ENCODE peak calls at places on chromosomes 13 and 19, in six cellular contexts. One of them, this sample, is unnamed.

GRCh38 chr19:4910594-4911273 is 1.4 kb downstream of the UHRF1 start:
- DNase-seq in psoas muscle: no peak
- DNase-seq in adrenal gland: no peak
- DNase-seq in CD4-positive, alpha-beta memory T cell: no peak
- DNase-seq in effector memory CD4-positive, alpha-beta T cell: no peak
- DNase-seq in heart left ventricle: no peak
- DNase-seq in this sample: no peak

GRCh38 chr13:93882086-93882651 is 597.3 kb downstream of the DCT start:
- DNase-seq in psoas muscle: no peak
- DNase-seq in adrenal gland: no peak
- DNase-seq in CD4-positive, alpha-beta memory T cell: no peak
- DNase-seq in effector memory CD4-positive, alpha-beta T cell: no peak
- DNase-seq in heart left ventricle: no peak
- DNase-seq in this sample: no peak

GRCh38 chr19:45577111-45577905 is 7.3 kb downstream of the OPA3 start:
- DNase-seq in psoas muscle: peak; percentile 80
- DNase-seq in adrenal gland: peak; percentile 86
- DNase-seq in CD4-positive, alpha-beta memory T cell: no peak
- DNase-seq in effector memory CD4-positive, alpha-beta T cell: no peak
- DNase-seq in heart left ventricle: no peak
- DNase-seq in this sample: no peak

GRCh38 chr13:105343134-105343806 is 1192.2 kb downstream of the EFNB2 start:
- DNase-seq in psoas muscle: no peak
- DNase-seq in adrenal gland: no peak
- DNase-seq in CD4-positive, alpha-beta memory T cell: no peak
- DNase-seq in effector memory CD4-positive, alpha-beta T cell: no peak
- DNase-seq in heart left ventricle: no peak
- DNase-seq in this sample: no peak

GRCh38 chr19:18697680-18698079 is 14.2 kb downstream of the CRTC1 start:
- DNase-seq in psoas muscle: no peak
- DNase-seq in adrenal gland: no peak
- DNase-seq in CD4-positive, alpha-beta memory T cell: no peak
- DNase-seq in effector memory CD4-positive, alpha-beta T cell: no peak
- DNase-seq in heart left ventricle: no peak
- DNase-seq in this sample: no peak

GRCh38 chr13:34611678-34612077 is 330.4 kb upstream of the NBEA start:
- DNase-seq in psoas muscle: no peak
- DNase-seq in adrenal gland: no peak
- DNase-seq in CD4-positive, alpha-beta memory T cell: no peak
- DNase-seq in effector memory CD4-positive, alpha-beta T cell: no peak
- DNase-seq in heart left ventricle: no peak
- DNase-seq in this sample: no peak

GRCh38 chr13:99962242-99962641 is 9.3 kb downstream of the ZIC5 start:
- DNase-seq in psoas muscle: no peak
- DNase-seq in adrenal gland: no peak
- DNase-seq in CD4-positive, alpha-beta memory T cell: no peak
- DNase-seq in effector memory CD4-positive, alpha-beta T cell: no peak
- DNase-seq in heart left ventricle: no peak
- DNase-seq in this sample: no peak

GRCh38 chr13:85260896-85261295 is 538.3 kb downstream of the SLITRK6 start:
- DNase-seq in psoas muscle: no peak
- DNase-seq in adrenal gland: no peak
- DNase-seq in CD4-positive, alpha-beta memory T cell: no peak
- DNase-seq in effector memory CD4-positive, alpha-beta T cell: no peak
- DNase-seq in heart left ventricle: no peak
- DNase-seq in this sample: no peak

GRCh38 chr19:2042485-2043268 is 8.4 kb downstream of the MKNK2 start:
- DNase-seq in psoas muscle: peak; percentile 85
- DNase-seq in adrenal gland: no peak
- DNase-seq in CD4-positive, alpha-beta memory T cell: no peak
- DNase-seq in effector memory CD4-positive, alpha-beta T cell: no peak
- DNase-seq in heart left ventricle: no peak
- DNase-seq in this sample: no peak

GRCh38 chr19:21604351-21604926 is 99.0 kb downstream of the ZNF429 start:
- DNase-seq in psoas muscle: no peak
- DNase-seq in adrenal gland: no peak
- DNase-seq in CD4-positive, alpha-beta memory T cell: no peak
- DNase-seq in effector memory CD4-positive, alpha-beta T cell: no peak
- DNase-seq in heart left ventricle: no peak
- DNase-seq in this sample: no peak

GRCh38 chr13:40341086-40341471 is 325.4 kb downstream of the FOXO1 start:
- DNase-seq in psoas muscle: no peak
- DNase-seq in adrenal gland: no peak
- DNase-seq in CD4-positive, alpha-beta memory T cell: no peak
- DNase-seq in effector memory CD4-positive, alpha-beta T cell: no peak
- DNase-seq in heart left ventricle: no peak
- DNase-seq in this sample: no peak

GRCh38 chr19:29013325-29013724 is 199.6 kb downstream of the UQCRFS1 start:
- DNase-seq in psoas muscle: no peak
- DNase-seq in adrenal gland: no peak
- DNase-seq in CD4-positive, alpha-beta memory T cell: no peak
- DNase-seq in effector memory CD4-positive, alpha-beta T cell: no peak
- DNase-seq in heart left ventricle: no peak
- DNase-seq in this sample: no peak

GRCh38 chr13:113559061-113559460 is 25.5 kb upstream of the TFDP1 start:
- DNase-seq in psoas muscle: no peak
- DNase-seq in adrenal gland: no peak
- DNase-seq in CD4-positive, alpha-beta memory T cell: no peak
- DNase-seq in effector memory CD4-positive, alpha-beta T cell: no peak
- DNase-seq in heart left ventricle: no peak
- DNase-seq in this sample: no peak

GRCh38 chr19:37966211-37967072 is 59.4 kb downstream of the SIPA1L3 start:
- DNase-seq in psoas muscle: no peak
- DNase-seq in adrenal gland: no peak
- DNase-seq in CD4-positive, alpha-beta memory T cell: no peak
- DNase-seq in effector memory CD4-positive, alpha-beta T cell: no peak
- DNase-seq in heart left ventricle: no peak
- DNase-seq in this sample: no peak

GRCh38 chr13:50676602-50677001 is 166.9 kb downstream of the DLEU7 start:
- DNase-seq in psoas muscle: no peak
- DNase-seq in adrenal gland: peak; percentile 52
- DNase-seq in CD4-positive, alpha-beta memory T cell: no peak
- DNase-seq in effector memory CD4-positive, alpha-beta T cell: no peak
- DNase-seq in heart left ventricle: no peak
- DNase-seq in this sample: no peak

GRCh38 chr13:50678464-50679162 is 164.9 kb downstream of the DLEU7 start:
- DNase-seq in psoas muscle: no peak
- DNase-seq in adrenal gland: no peak
- DNase-seq in CD4-positive, alpha-beta memory T cell: no peak
- DNase-seq in effector memory CD4-positive, alpha-beta T cell: no peak
- DNase-seq in heart left ventricle: no peak
- DNase-seq in this sample: no peak

GRCh38 chr13:50679321-50679720 is 164.2 kb downstream of the DLEU7 start:
- DNase-seq in psoas muscle: no peak
- DNase-seq in adrenal gland: no peak
- DNase-seq in CD4-positive, alpha-beta memory T cell: no peak
- DNase-seq in effector memory CD4-positive, alpha-beta T cell: no peak
- DNase-seq in heart left ventricle: no peak
- DNase-seq in this sample: no peak

GRCh38 chr13:50682002-50682401 is 161.5 kb downstream of the DLEU7 start:
- DNase-seq in psoas muscle: no peak
- DNase-seq in adrenal gland: no peak
- DNase-seq in CD4-positive, alpha-beta memory T cell: no peak
- DNase-seq in effector memory CD4-positive, alpha-beta T cell: no peak
- DNase-seq in heart left ventricle: no peak
- DNase-seq in this sample: no peak

DNA sequence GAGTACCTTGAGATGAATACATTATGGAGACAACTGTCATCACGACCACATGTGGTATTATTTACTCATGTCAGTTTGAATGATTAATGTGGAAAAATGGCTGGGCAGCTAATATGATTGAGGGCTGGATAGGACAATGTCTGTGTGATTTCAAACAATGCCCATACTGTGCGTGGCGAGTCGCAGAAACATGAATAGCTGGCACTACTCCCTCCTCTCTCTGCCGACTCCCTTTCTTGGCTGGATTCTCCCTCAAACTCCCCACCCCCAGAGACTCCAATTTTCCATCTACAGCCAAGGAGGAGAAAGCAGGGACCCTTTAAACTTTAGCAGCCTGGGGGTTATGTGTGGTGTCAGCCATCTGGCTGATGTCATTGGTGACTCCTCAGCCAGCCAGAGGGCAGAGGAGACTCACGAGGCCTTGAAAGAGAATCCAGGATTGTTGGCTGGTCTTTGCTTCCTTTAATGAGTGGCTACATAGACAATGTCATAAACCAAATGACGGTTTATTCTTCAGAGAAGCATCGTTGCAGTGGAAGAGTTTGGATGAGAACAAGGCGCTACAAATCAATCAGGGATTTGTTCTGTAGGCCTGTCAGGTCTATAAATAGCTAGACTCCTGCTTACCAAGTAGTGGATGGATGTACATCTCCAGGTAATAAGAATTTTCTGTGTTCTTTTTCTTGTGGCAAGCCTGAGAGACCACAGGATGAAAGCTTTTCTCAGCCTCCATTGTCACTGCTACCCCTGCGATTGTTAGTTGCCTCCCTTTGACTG is 165.6 kb downstream of the DLEU7 start:
- DNase-seq in psoas muscle: no peak
- DNase-seq in adrenal gland: no peak
- DNase-seq in CD4-positive, alpha-beta memory T cell: no peak
- DNase-seq in effector memory CD4-positive, alpha-beta T cell: no peak
- DNase-seq in heart left ventricle: no peak
- DNase-seq in this sample: peak; percentile 53
- H3K27ac ChIP-seq in psoas muscle: no peak overlapping the region
- H3K27ac ChIP-seq in adrenal gland: no peak overlapping the region
- H3K27ac ChIP-seq in CD4-positive, alpha-beta memory T cell: no peak overlapping the region
- H3K27ac ChIP-seq in effector memory CD4-positive, alpha-beta T cell: no peak overlapping the region
- H3K27ac ChIP-seq in heart left ventricle: no peak overlapping the region
- H3K27ac ChIP-seq in this sample: peak overlapping the region; percentile 85

GRCh38 chr13:71871844-71872243 is 4.8 kb upstream of the DACH1 start:
- DNase-seq in psoas muscle: no peak
- DNase-seq in adrenal gland: no peak
- DNase-seq in CD4-positive, alpha-beta memory T cell: no peak
- DNase-seq in effector memory CD4-positive, alpha-beta T cell: no peak
- DNase-seq in heart left ventricle: no peak
- DNase-seq in this sample: no peak

GRCh38 chr13:71867101-71867814 is at the start of gene DACH1:
- DNase-seq in psoas muscle: peak; percentile 69
- DNase-seq in adrenal gland: peak; percentile 84
- DNase-seq in CD4-positive, alpha-beta memory T cell: no peak
- DNase-seq in effector memory CD4-positive, alpha-beta T cell: no peak
- DNase-seq in heart left ventricle: peak; percentile 70
- DNase-seq in this sample: peak; percentile 41

GRCh38 chr13:71870036-71870435 is 3.0 kb upstream of the DACH1 start:
- DNase-seq in psoas muscle: no peak
- DNase-seq in adrenal gland: no peak
- DNase-seq in CD4-positive, alpha-beta memory T cell: no peak
- DNase-seq in effector memory CD4-positive, alpha-beta T cell: no peak
- DNase-seq in heart left ventricle: no peak
- DNase-seq in this sample: no peak

GRCh38 chr13:71871180-71871754 is 4.3 kb upstream of the DACH1 start:
- DNase-seq in psoas muscle: no peak
- DNase-seq in adrenal gland: no peak
- DNase-seq in CD4-positive, alpha-beta memory T cell: no peak
- DNase-seq in effector memory CD4-positive, alpha-beta T cell: no peak
- DNase-seq in heart left ventricle: no peak
- DNase-seq in this sample: no peak

DNA sequence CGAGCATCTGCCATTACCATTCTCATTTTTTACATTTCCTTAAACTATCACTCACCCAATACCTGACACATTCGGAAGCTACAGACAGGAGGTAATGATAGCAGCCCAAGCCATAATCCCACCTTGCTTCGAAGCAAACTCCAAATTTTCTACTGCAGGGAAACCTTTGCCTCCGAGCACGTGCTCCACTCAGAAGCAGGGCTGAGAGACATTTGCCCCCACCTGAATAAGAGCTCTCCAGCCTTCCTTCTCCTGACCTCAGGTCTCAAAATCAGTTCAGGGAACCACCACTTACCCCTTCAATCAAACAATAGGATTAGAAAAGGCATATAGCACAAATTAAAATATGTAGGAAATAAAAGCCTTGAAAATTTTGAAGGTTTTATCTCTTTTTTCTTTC is 2.3 kb upstream of the DACH1 start:
- DNase-seq in psoas muscle: no peak
- DNase-seq in adrenal gland: no peak
- DNase-seq in CD4-positive, alpha-beta memory T cell: no peak
- DNase-seq in effector memory CD4-positive, alpha-beta T cell: no peak
- DNase-seq in heart left ventricle: no peak
- DNase-seq in this sample: no peak
- H3K27ac ChIP-seq in psoas muscle: no peak overlapping the region
- H3K27ac ChIP-seq in adrenal gland: no peak overlapping the region
- H3K27ac ChIP-seq in CD4-positive, alpha-beta memory T cell: no peak overlapping the region
- H3K27ac ChIP-seq in effector memory CD4-positive, alpha-beta T cell: no peak overlapping the region
- H3K27ac ChIP-seq in heart left ventricle: no peak overlapping the region
- H3K27ac ChIP-seq in this sample: no peak overlapping the region

DNA sequence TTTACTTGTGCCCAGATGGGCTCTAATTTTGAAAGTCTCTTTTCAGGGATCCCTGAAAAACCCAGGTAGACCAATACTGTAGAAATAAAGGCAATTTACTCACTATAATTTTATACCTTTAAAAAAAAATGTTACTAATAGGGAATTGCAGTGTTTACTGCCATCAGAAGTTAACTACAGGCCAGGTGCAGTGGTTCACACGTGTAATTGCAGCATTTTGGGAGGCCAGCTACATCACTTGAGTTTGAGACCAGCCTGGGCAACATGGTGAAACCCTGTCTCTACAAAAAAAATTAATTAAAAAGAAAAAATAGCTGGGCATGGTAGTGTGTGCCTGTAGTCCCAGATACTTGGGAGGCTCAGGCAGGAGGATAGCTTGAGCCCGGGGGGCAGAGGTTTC is 10.2 kb downstream of the USP12 start:
- DNase-seq in psoas muscle: no peak
- DNase-seq in adrenal gland: no peak
- DNase-seq in CD4-positive, alpha-beta memory T cell: no peak
- DNase-seq in effector memory CD4-positive, alpha-beta T cell: no peak
- DNase-seq in heart left ventricle: no peak
- DNase-seq in this sample: no peak
- H3K27ac ChIP-seq in psoas muscle: no peak overlapping the region
- H3K27ac ChIP-seq in adrenal gland: no peak overlapping the region
- H3K27ac ChIP-seq in CD4-positive, alpha-beta memory T cell: no peak overlapping the region
- H3K27ac ChIP-seq in effector memory CD4-positive, alpha-beta T cell: no peak overlapping the region
- H3K27ac ChIP-seq in heart left ventricle: no peak overlapping the region
- H3K27ac ChIP-seq in this sample: no peak overlapping the region

DNA sequence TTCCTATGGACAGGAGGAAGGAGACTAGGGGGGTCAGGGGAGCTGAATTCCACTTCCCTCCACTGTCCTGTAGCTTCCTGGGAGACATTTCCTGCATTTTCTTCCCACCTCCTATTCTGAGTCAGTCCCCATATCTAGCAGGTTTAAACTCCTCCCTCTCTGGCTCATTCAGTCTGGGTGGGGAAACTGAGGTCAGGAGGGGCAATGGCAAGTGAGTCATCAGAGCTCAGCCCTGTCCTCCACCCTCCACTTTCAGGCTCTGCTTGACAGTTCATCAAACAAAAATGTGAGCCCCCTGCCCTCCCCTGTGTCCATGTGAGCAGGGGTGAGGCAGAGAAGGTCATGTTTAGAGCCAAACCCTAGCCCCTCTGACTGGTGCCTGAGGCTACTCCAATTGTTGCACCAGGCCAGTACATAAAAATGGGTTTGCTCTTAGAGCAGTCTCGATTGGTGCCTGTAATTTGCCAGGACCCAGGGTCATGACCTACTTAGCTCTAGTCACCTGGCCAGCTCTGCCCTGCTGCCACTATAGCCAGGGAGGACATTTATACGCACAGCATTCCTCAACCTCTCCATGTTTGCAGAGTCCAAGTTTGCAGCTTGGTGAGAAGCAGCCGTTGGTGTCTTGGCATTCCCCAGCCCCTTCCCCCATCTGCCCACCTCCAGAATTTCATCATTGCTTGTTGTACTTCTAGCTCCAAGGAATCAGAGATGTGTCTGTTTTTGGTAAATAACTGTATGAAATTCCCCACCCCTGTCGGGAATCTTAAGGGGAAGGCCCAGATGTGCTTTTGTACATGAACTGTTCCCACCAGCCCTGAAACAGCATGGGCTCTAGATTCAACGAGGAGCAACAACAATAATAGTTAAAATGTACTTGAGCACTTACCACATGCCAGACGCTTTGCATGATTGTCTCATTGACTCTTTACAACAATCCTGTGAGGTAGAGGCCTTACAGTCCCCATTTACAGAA is 20.7 kb downstream of the SAMD4B start:
- DNase-seq in psoas muscle: no peak
- DNase-seq in adrenal gland: no peak
- DNase-seq in CD4-positive, alpha-beta memory T cell: no peak
- DNase-seq in effector memory CD4-positive, alpha-beta T cell: no peak
- DNase-seq in heart left ventricle: no peak
- DNase-seq in this sample: no peak
- H3K27ac ChIP-seq in psoas muscle: peak overlapping the region; percentile 76
- H3K27ac ChIP-seq in adrenal gland: peak overlapping the region; percentile 73
- H3K27ac ChIP-seq in CD4-positive, alpha-beta memory T cell: no peak overlapping the region
- H3K27ac ChIP-seq in effector memory CD4-positive, alpha-beta T cell: no peak overlapping the region
- H3K27ac ChIP-seq in heart left ventricle: peak overlapping the region; percentile 45
- H3K27ac ChIP-seq in this sample: peak overlapping the region; percentile 98